ENCODE peak calls at places on chromosome X, in eight cellular contexts. I is T-helper 1 cell; U is mesenteric fat pad; E is Daoy; G is non-pigmented ciliary epithelial cell; H is activated CD8-positive, alpha-beta T cell treated with anti-CD3 and anti-CD28 coated beads, Interleukin-2, amount 10 ng/mL, durations not matched to agents 7 days and 5 days; Y is iris pigment epithelial cell; V is T-cell. X is an unnamed sample.

GRCh38 chrX:119266364-119266995 is 30.4 kb downstream of the PGRMC1 start:
- DNase-seq in I (no peak), H (peak), V (no peak), G (no peak), U (no peak), E (no peak), Y (peak), X (peak)

GRCh38 chrX:101206471-101206870 is 13.1 kb upstream of the DRP2 start:
- DNase-seq in I (peak), U (no peak), H (peak), Y (peak), V (no peak), E (peak), G (no peak), X (peak)

GRCh38 chrX:124435616-124436015 is 89.3 kb downstream of the SH2D1A start:
- DNase-seq in G (no peak), I (no peak), Y (no peak), U (no peak), H (no peak), V (no peak), E (no peak), X (no peak)

GRCh38 chrX:10620121-10620699 is at the start of gene MID1:
- DNase-seq in I (no peak), U (no peak), Y (peak), G (no peak), H (peak), E (peak), V (no peak), X (peak)

GRCh38 chrX:50567636-50568035 is 97.0 kb upstream of the DGKK start:
- DNase-seq in G (no peak), H (no peak), Y (no peak), I (no peak), V (no peak), U (no peak), E (no peak), X (no peak)

GRCh38 chrX:9258346-9259104 is 206.3 kb upstream of the TBL1X start:
- DNase-seq in G (no peak), H (no peak), V (no peak), U (no peak), I (no peak), Y (no peak), E (no peak), X (no peak)

GRCh38 chrX:110699109-110699508 is 96.5 kb downstream of the CHRDL1 start:
- DNase-seq in G (peak), Y (peak), V (no peak), I (no peak), E (no peak), H (no peak), U (no peak), X (no peak)

GRCh38 chrX:149512225-149512885 is 7.2 kb upstream of the IDS start:
- DNase-seq in H (peak), V (peak), U (no peak), Y (peak), G (no peak), E (peak), I (peak), X (peak)

GRCh38 chrX:2351321-2351720 is 149.5 kb downstream of the DHRSX start:
- DNase-seq in U (no peak), H (no peak), E (peak), Y (peak), G (peak), I (no peak), V (no peak), X (peak)